ENCODE peak calls at places on chromosomes 12 and 14, in six cellular contexts. Q is suprapubic skin, F is lower lobe of right lung, N is left ventricle myocardium inferior, P is GM23338, S is body of pancreas. K is an unnamed sample. For H3K4me1, the result is how much of the 10 kb centered on the place peaks cover.

GRCh38 chr14:99001241-99001640 is 270.8 kb downstream of the BCL11B start:
- DNase-seq in S (no peak), N (no peak), P (no peak), Q (no peak), F (no peak), K (peak)

GRCh38 chr12:52581481-52581880 is 7.8 kb upstream of the KRT74 start:
- DNase-seq in N (no peak), P (no peak), S (no peak), Q (peak), F (no peak), K (peak)

GRCh38 chr12:25959069-25959961 is 833 bp downstream of the RASSF8 start:
- DNase-seq in Q (no peak), P (peak), S (peak), F (peak), N (peak), K (peak)

GRCh38 chr12:123040106-123040505 is 59.6 kb downstream of the ARL6IP4 start:
- DNase-seq in S (no peak), N (no peak), P (no peak), F (no peak), Q (no peak), K (no peak)

GRCh38 chr12:24539646-24540045 is 409.3 kb downstream of the BCAT1 start:
- DNase-seq in Q (no peak), P (no peak), N (no peak), S (no peak), F (no peak), K (no peak)

GRCh38 chr12:75812341-75813018 is 219.1 kb downstream of the PHLDA1 start:
- DNase-seq in F (no peak), S (no peak), Q (no peak), N (no peak), P (peak), K (peak)

GRCh38 chr14:90660865-90661570 is 155.2 kb downstream of the TTC7B start:
- DNase-seq in F (peak), P (peak), N (peak), S (no peak), Q (no peak), K (no peak)

GRCh38 chr14:98952595-98953325 is 319.2 kb downstream of the BCL11B start:
- DNase-seq in F (no peak), N (no peak), S (no peak), Q (no peak), P (no peak), K (peak)

GRCh38 chr14:34075826-34076225 is 125.0 kb upstream of the EGLN3 start:
- DNase-seq in Q (no peak), S (no peak), P (no peak), N (no peak), F (no peak), K (no peak)

GRCh38 chr14:85217412-85217811 is 312.5 kb upstream of the FLRT2 start:
- DNase-seq in S (no peak), N (no peak), Q (no peak), P (no peak), F (no peak), K (no peak)

GRCh38 chr12:18837025-18837424 is 99.1 kb downstream of the CAPZA3 start:
- DNase-seq in P (no peak), S (no peak), N (no peak), F (no peak), Q (no peak), K (no peak)

GRCh38 chr14:55963295-55963694 is 154.9 kb upstream of the PELI2 start:
- DNase-seq in Q (no peak), S (no peak), N (no peak), F (no peak), P (no peak), K (no peak)

GRCh38 chr14:23306412-23307145 is at the start of gene BCL2L2:
- DNase-seq in Q (peak), F (peak), S (peak), N (peak), P (peak), K (peak)

GRCh38 chr12:81465881-81466280 is 293.3 kb downstream of the PPFIA2 start:
- DNase-seq in S (no peak), F (no peak), N (no peak), Q (no peak), P (no peak), K (no peak)

GRCh38 chr12:34398706-34399630 is 376.7 kb downstream of the ALG10 start:
- DNase-seq in F (peak), P (no peak), N (peak), S (peak), Q (peak), K (peak)

GRCh38 chr12:108939594-108939993 is 59.7 kb downstream of the DAO start:
- DNase-seq in Q (no peak), F (no peak), P (peak), S (no peak), N (no peak), K (peak)

GRCh38 chr12:84637926-84638325 is 274.7 kb downstream of the SLC6A15 start:
- DNase-seq in N (no peak), P (peak), Q (no peak), S (no peak), F (no peak), K (no peak)

GRCh38 chr12:48028541-48029400 is 24.5 kb upstream of the COL2A1 start:
- DNase-seq in F (no peak), Q (no peak), S (no peak), N (no peak), P (no peak), K (no peak)

GRCh38 chr14:59251811-59252771 is 63.6 kb downstream of the DAAM1 start:
- DNase-seq in N (no peak), P (peak), F (no peak), Q (no peak), S (no peak), K (no peak)

GRCh38 chr12:38324896-38325295 is 8.3 kb downstream of the ALG10B start:
- DNase-seq in S (no peak), F (no peak), Q (no peak), N (no peak), P (no peak), K (no peak)

GRCh38 chr14:31252865-31253264 is 45.3 kb upstream of the HECTD1 start:
- DNase-seq in Q (no peak), N (no peak), S (no peak), F (no peak), P (no peak), K (no peak)

GRCh38 chr12:2268478-2269286 is 215.9 kb downstream of the CACNA1C start:
- DNase-seq in N (no peak), S (no peak), Q (no peak), P (no peak), F (no peak), K (peak)

GRCh38 chr14:65770681-65771080 is 358.2 kb downstream of the FUT8 start:
- DNase-seq in P (no peak), Q (no peak), F (no peak), S (no peak), N (no peak), K (no peak)

GRCh38 chr12:109098142-109098652 is 800 bp downstream of the UNG start:
- DNase-seq in N (no peak), P (no peak), F (peak), Q (no peak), S (peak), K (no peak)

GRCh38 chr14:32074887-32075572 is 2.1 kb upstream of the ARHGAP5 start:
- DNase-seq in P (peak), F (no peak), N (no peak), Q (no peak), S (no peak), K (no peak)

GRCh38 chr12:78966926-78967325 is 102.4 kb downstream of the SYT1 start:
- DNase-seq in Q (no peak), P (no peak), N (no peak), S (no peak), F (no peak), K (no peak)

GRCh38 chr12:117489671-117490070 is 128.2 kb upstream of the NOS1 start:
- DNase-seq in N (no peak), P (no peak), Q (no peak), S (no peak), F (no peak), K (no peak)

GRCh38 chr12:32995623-32996022 is 99.0 kb upstream of the PKP2 start:
- DNase-seq in S (no peak), P (no peak), F (no peak), Q (no peak), N (no peak), K (no peak)

GRCh38 chr12:15710860-15711510 is 78.2 kb downstream of the EPS8 start:
- DNase-seq in S (no peak), P (no peak), N (no peak), F (no peak), Q (no peak), K (no peak)

GRCh38 chr14:96303981-96304380 is 48.0 kb downstream of the BDKRB1 start:
- DNase-seq in N (no peak), S (no peak), Q (no peak), F (no peak), P (no peak), K (no peak)

GRCh38 chr12:94152292-94153083 is 4.1 kb downstream of the PLXNC1 start:
- DNase-seq in S (no peak), P (no peak), Q (no peak), N (no peak), F (no peak), K (no peak)

GRCh38 chr12:44603701-44604100 is 272.4 kb downstream of the NELL2 start:
- DNase-seq in P (no peak), N (no peak), F (no peak), S (no peak), Q (no peak), K (no peak)

GRCh38 chr12:5988659-5989116 is 43.6 kb upstream of the ANO2 start:
- DNase-seq in F (peak), P (peak), Q (no peak), N (peak), S (peak), K (peak)

GRCh38 chr14:92969470-92970232 is 46.7 kb downstream of the CHGA start:
- DNase-seq in F (peak), N (peak), P (no peak), S (no peak), Q (no peak), K (no peak)

GRCh38 chr12:6950944-6951540 is at the start of gene PTPN6:
- DNase-seq in S (no peak), F (peak), N (peak), P (no peak), Q (peak), K (no peak)

GRCh38 chr12:111028830-111029229 is 108.5 kb upstream of the MYL2 start:
- DNase-seq in F (no peak), Q (no peak), S (no peak), N (no peak), P (peak), K (no peak)
- H3K4me1 ChIP-seq in F (under half), Q (under half), S (under half), N (under half), P (under half), K (under half)

GRCh38 chr14:47539065-47539464 is 136.3 kb downstream of the MDGA2 start:
- DNase-seq in P (peak), Q (no peak), S (no peak), N (no peak), F (no peak), K (peak)
- TF ChIP-seq CTCF in P (peak), Q (no peak), S (no peak), N (peak), F (peak), K (peak)

GRCh38 chr14:36027354-36027753 is 149.2 kb downstream of the PTCSC3 start:
- DNase-seq in P (no peak), F (no peak), S (no peak), N (no peak), Q (no peak), K (no peak)
- H3K27ac ChIP-seq in P (no peak), F (no peak), S (no peak), N (no peak), Q (no peak), K (no peak)

DNA sequence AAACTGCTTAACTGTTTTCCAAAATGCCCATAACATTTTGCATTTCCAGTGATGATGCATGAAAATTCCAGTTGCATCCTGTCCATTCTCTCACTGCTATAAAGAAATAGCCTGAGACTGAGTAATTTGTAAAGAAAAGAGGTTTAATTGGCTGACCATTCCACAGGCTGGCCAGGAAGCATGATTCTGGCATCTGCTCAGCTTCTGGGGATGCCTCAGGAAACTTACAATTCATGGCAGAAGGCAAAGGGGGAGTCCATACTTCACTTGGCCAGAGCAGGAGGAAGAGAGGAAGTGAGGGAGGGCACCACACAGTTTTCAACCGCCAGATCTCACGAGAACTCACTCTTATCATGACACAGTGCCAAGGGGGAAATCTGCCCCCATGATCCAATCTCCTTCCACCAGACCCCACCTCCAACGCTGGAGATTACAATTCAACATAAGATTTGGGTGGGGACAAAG is 18.2 kb upstream of the CLEC2D start:
- DNase-seq in N (no peak), Q (no peak), P (no peak), S (no peak), F (no peak), K (no peak)
- H3K4me1 ChIP-seq in N (half or more), Q (under half), P (under half), S (under half), F (under half), K (under half)

GRCh38 chr12:102917026-102917787 is at the start of gene PAH:
- DNase-seq in N (no peak), S (peak), F (peak), P (peak), Q (no peak), K (peak)
- TF ChIP-seq CTCF in N (no peak), S (no peak), F (no peak), P (peak), Q (no peak), K (peak)

GRCh38 chr12:55713721-55714120 is 2.1 kb upstream of the BLOC1S1 start:
- DNase-seq in P (no peak), S (no peak), Q (no peak), F (no peak), N (no peak), K (no peak)
- H3K27ac ChIP-seq in P (no peak), S (no peak), Q (no peak), F (no peak), N (peak), K (no peak)

DNA sequence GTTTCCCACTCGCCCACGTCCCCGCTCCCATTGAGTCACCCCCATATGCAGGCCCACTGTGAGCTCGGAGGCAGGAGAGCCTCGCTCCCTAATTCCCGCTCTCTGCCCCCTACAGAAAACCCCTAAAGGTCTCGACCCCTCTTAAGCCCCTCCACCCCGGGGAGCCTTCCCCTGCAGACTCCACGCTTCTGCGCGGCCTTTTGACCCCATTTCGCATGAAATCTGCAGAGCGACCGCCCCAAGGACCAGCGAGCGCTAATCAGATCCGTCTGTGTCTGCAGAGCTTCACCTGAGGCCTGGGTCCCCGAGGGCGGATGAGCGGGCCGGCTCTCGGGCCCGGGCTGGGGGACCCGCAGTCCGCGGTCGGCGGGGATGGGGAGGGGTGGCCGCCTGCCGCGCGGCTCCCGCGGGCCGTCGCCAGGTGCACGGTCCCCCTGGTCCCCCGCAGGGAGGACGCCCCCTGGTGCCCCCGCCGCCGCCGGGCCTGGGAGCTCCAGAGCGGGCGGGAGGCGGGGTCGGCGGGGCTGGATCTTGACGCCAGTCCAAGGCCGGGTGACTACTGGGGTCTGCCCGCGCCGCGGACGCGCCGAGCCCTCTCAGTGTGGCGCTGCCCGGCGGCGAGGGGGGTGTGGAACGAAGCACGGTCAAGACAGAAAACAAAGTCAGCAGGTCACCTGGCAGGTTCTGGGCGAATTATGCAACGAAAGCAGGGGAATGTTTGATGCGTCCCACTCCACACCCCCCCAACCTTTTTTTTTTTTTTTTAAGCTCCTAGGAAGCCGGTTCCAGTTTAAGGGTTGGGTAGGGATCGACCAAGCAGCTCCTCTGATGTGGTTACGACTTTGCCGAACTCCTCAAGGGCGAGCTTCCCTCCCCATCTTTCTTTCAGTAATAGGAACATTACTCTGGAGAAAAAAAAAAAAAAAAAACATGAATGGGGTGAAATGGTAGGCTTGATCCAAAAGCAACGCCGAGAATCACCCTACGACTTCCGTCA is 9.9 kb downstream of the BMP4 start:
- DNase-seq in N (no peak), P (peak), S (no peak), F (no peak), Q (no peak), K (peak)
- H3K4me1 ChIP-seq in N (under half), P (half or more), S (under half), F (under half), Q (under half), K (under half)

GRCh38 chr12:30988887-30989286 is 62.3 kb downstream of the TSPAN11 start:
- DNase-seq in F (no peak), S (peak), Q (no peak), N (no peak), P (no peak), K (no peak)

GRCh38 chr12:30990776-30991175 is 64.2 kb downstream of the TSPAN11 start:
- DNase-seq in P (no peak), F (no peak), N (no peak), Q (no peak), S (no peak), K (no peak)

GRCh38 chr12:30988086-30988485 is 61.5 kb downstream of the TSPAN11 start:
- DNase-seq in F (no peak), P (no peak), Q (no peak), N (no peak), S (peak), K (no peak)

GRCh38 chr12:30990316-30990715 is 63.8 kb downstream of the TSPAN11 start:
- DNase-seq in S (no peak), N (no peak), F (no peak), Q (no peak), P (no peak), K (no peak)

GRCh38 chr12:30989754-30990153 is 63.2 kb downstream of the TSPAN11 start:
- DNase-seq in P (peak), Q (no peak), F (no peak), S (peak), N (peak), K (peak)
- TF ChIP-seq CTCF in P (peak), Q (no peak), F (no peak), S (no peak), N (peak), K (peak)

K was measured in endodermal cell.